ENCODE peak calls at places on chromosomes 2 and 18, in seven cellular contexts. V is amygdala; T is stimulated activated CD8-positive, alpha-beta memory T cell treated with anti-CD3 and anti-CD28 coated beads, Interleukin-15, amount 100 ng/mL, for 48 hours; P is foreskin melanocyte; E is LoVo; H is type B pancreatic cell; C is stimulated activated naive CD4-positive, alpha-beta T cell. J is an unnamed sample.
A peak's percentile ranks its signal among the peaks of the same experiment; 100 is the strongest.

GRCh38 chr18:56447972-56448371 is 190.4 kb downstream of the TXNL1 start:
- DNase-seq in E (no peak), T (no peak), H (no peak), V (no peak), C (no peak), P (no peak), J (no peak)

GRCh38 chr2:10495311-10495987 is 47.3 kb upstream of the ODC1 start:
- DNase-seq in C (no peak), T (no peak), V (no peak), H (no peak), E (no peak), P (no peak), J (no peak)

GRCh38 chr2:217231212-217231611 is 371.3 kb upstream of the TNP1 start:
- DNase-seq in V (no peak), T (no peak), H (no peak), P (no peak), C (no peak), E (no peak), J (peak; percentile 63)

GRCh38 chr2:71712179-71712818 is 258.9 kb downstream of the DYSF start:
- DNase-seq in H (no peak), P (no peak), T (no peak), C (no peak), E (no peak), V (no peak), J (no peak)

GRCh38 chr2:144554811-144555210 is 34.9 kb upstream of the ZEB2 start:
- DNase-seq in E (no peak), P (no peak), C (no peak), V (no peak), T (no peak), H (no peak), J (no peak)

GRCh38 chr2:64750817-64751285 is 97.1 kb upstream of the SERTAD2 start:
- DNase-seq in T (peak; percentile 98), C (peak; percentile 94), E (no peak), H (peak; percentile 98), V (peak; percentile 99), P (peak; percentile 99), J (peak; percentile 100)

GRCh38 chr18:8339958-8340357 is 269.3 kb upstream of the RAB12 start:
- DNase-seq in P (no peak), C (no peak), T (no peak), E (no peak), H (no peak), V (peak; percentile 26), J (no peak)

GRCh38 chr2:160484859-160485520 is 8.6 kb downstream of the RBMS1 start:
- DNase-seq in C (no peak), V (no peak), T (no peak), E (no peak), P (no peak), H (no peak), J (no peak)

GRCh38 chr18:47150824-47151366 is 595 bp upstream of the HDHD2 start:
- DNase-seq in H (no peak), T (no peak), V (no peak), C (peak; percentile 14), P (peak; percentile 12), E (no peak), J (peak; percentile 3)

GRCh38 chr2:40168032-40168431 is 283.9 kb downstream of the SLC8A1 start:
- DNase-seq in E (peak; percentile 43), C (no peak), T (no peak), H (no peak), P (no peak), V (no peak), J (peak; percentile 1)

GRCh38 chr2:207409525-207409924 is 120.2 kb upstream of the CREB1 start:
- DNase-seq in V (no peak), C (no peak), E (no peak), P (no peak), H (no peak), T (no peak), J (no peak)

GRCh38 chr18:47882641-47883040 is 47.8 kb downstream of the SMAD2 start:
- DNase-seq in E (no peak), H (no peak), P (no peak), C (no peak), V (no peak), T (no peak), J (no peak)

GRCh38 chr2:62868947-62869346 is 163.4 kb downstream of the EHBP1 start:
- DNase-seq in E (no peak), P (no peak), V (no peak), C (no peak), H (no peak), T (no peak), J (no peak)

GRCh38 chr18:79447703-79448367 is 52.1 kb downstream of the NFATC1 start:
- DNase-seq in P (no peak), C (no peak), V (no peak), T (no peak), H (no peak), E (no peak), J (no peak)

GRCh38 chr2:63399171-63399570 is 189.1 kb downstream of the WDPCP start:
- DNase-seq in T (no peak), H (no peak), P (no peak), E (no peak), C (no peak), V (no peak), J (no peak)

GRCh38 chr2:211132046-211132445 is 575.6 kb downstream of the CPS1 start:
- DNase-seq in C (no peak), T (no peak), P (no peak), V (no peak), H (no peak), E (no peak), J (no peak)

GRCh38 chr2:26246818-26247217 is 2.1 kb downstream of the HADHB start:
- DNase-seq in C (no peak), V (no peak), T (no peak), P (peak; percentile 12), E (no peak), H (no peak), J (peak; percentile 34)

GRCh38 chr2:211802611-211803010 is 736.0 kb downstream of the ERBB4 start:
- DNase-seq in E (no peak), V (no peak), P (no peak), H (no peak), C (no peak), T (no peak), J (no peak)

GRCh38 chr2:40363631-40364030 is 88.3 kb downstream of the SLC8A1 start:
- DNase-seq in C (no peak), E (no peak), P (no peak), T (no peak), V (no peak), H (no peak), J (peak; percentile 73)

GRCh38 chr2:188623995-188624643 is 332.4 kb downstream of the GULP1 start:
- DNase-seq in V (no peak), T (no peak), P (no peak), C (no peak), H (no peak), E (no peak), J (no peak)

GRCh38 chr2:10410001-10410671 is 38.0 kb downstream of the ODC1 start:
- DNase-seq in E (no peak), V (no peak), C (no peak), P (no peak), T (no peak), H (no peak), J (peak; percentile 47)